ENCODE peak calls at places on chromosomes 6 and 20, in five cellular contexts. L is cardiac muscle cell, P is astrocyte of the cerebellum, G is mucosa of gallbladder, Y is foreskin fibroblast. I is an unnamed sample.

GRCh38 chr6:98335594-98335993 is 498.8 kb upstream of the POU3F2 start:
- DNase-seq in L (no peak), P (no peak), G (no peak), Y (no peak), I (no peak)

GRCh38 chr20:35991142-35991771 is 22.9 kb downstream of the CNBD2 start:
- DNase-seq in L (peak), P (peak), G (peak), Y (peak), I (no peak)

GRCh38 chr20:753897-754635 is 14.2 kb downstream of the SLC52A3 start:
- DNase-seq in L (no peak), P (no peak), G (no peak), Y (no peak), I (no peak)

GRCh38 chr6:169092375-169092774 is 161.3 kb downstream of the THBS2 start:
- DNase-seq in L (no peak), P (no peak), G (no peak), Y (peak), I (no peak)

GRCh38 chr20:58070664-58071499 is 157.6 kb downstream of the ANKRD60 start:
- DNase-seq in L (no peak), P (no peak), G (no peak), Y (no peak), I (no peak)

GRCh38 chr6:73803562-73804221 is 107.7 kb downstream of the CD109 start:
- DNase-seq in L (peak), P (peak), G (no peak), Y (peak), I (no peak)

GRCh38 chr6:53151676-53152075 is 3.0 kb upstream of the GCM1 start:
- DNase-seq in L (no peak), P (no peak), G (no peak), Y (no peak), I (no peak)

GRCh38 chr20:17961600-17961965 is 7.0 kb downstream of the SNX5 start:
- DNase-seq in L (no peak), P (no peak), G (no peak), Y (peak), I (no peak)

GRCh38 chr6:29967379-29968010 is 25.2 kb downstream of the HLA-A start:
- DNase-seq in L (no peak), P (no peak), G (peak), Y (no peak), I (no peak)

GRCh38 chr6:56279346-56280080 is 32.1 kb upstream of the COL21A1 start:
- DNase-seq in L (no peak), P (peak), G (no peak), Y (peak), I (no peak)

GRCh38 chr6:69871107-69871506 is 4.8 kb downstream of the COL19A1 start:
- DNase-seq in L (no peak), P (no peak), G (no peak), Y (no peak), I (no peak)

GRCh38 chr6:113719545-113719944 is 137.6 kb upstream of the MARCKS start:
- DNase-seq in L (no peak), P (no peak), G (no peak), Y (peak), I (no peak)

GRCh38 chr20:38291582-38291918 is 12.4 kb upstream of the BPI start:
- DNase-seq in L (no peak), P (no peak), G (no peak), Y (no peak), I (no peak)

GRCh38 chr6:6834356-6835342 is 246.1 kb downstream of the LY86 start:
- DNase-seq in L (peak), P (no peak), G (no peak), Y (no peak), I (no peak)

GRCh38 chr20:34215711-34216381 is 25.4 kb upstream of the ASIP start:
- DNase-seq in L (peak), P (no peak), G (peak), Y (peak), I (peak)

GRCh38 chr6:27541212-27541931 is 68.5 kb upstream of the ZNF184 start:
- DNase-seq in L (no peak), P (no peak), G (no peak), Y (peak), I (no peak)

GRCh38 chr20:38970302-38970701 is 8.2 kb downstream of the DHX35 start:
- DNase-seq in L (no peak), P (no peak), G (no peak), Y (peak), I (no peak)

GRCh38 chr6:5457983-5458683 is 196.8 kb downstream of the FARS2 start:
- DNase-seq in L (no peak), P (no peak), G (peak), Y (peak), I (peak)

GRCh38 chr20:57560554-57561355 is at the start of gene PCK1:
- DNase-seq in L (no peak), P (no peak), G (peak), Y (no peak), I (no peak)

GRCh38 chr6:36333889-36334288 is 2.8 kb downstream of the BNIP5 start:
- DNase-seq in L (no peak), P (no peak), G (no peak), Y (peak), I (no peak)

GRCh38 chr6:134875367-134875766 is 74.5 kb downstream of the ALDH8A1 start:
- DNase-seq in L (no peak), P (peak), G (no peak), Y (peak), I (no peak)

GRCh38 chr6:46917002-46917401 is 4.7 kb downstream of the ADGRF5 start:
- DNase-seq in L (no peak), P (no peak), G (no peak), Y (no peak), I (no peak)

GRCh38 chr6:167567142-167568033 is 242.5 kb downstream of the TTLL2 start:
- DNase-seq in L (no peak), P (no peak), G (peak), Y (no peak), I (no peak)

GRCh38 chr6:127162808-127163207 is 44.3 kb downstream of the RSPO3 start:
- DNase-seq in L (no peak), P (peak), G (no peak), Y (peak), I (no peak)

GRCh38 chr6:1472643-1473042 is 83.3 kb downstream of the FOXF2 start:
- DNase-seq in L (no peak), P (no peak), G (no peak), Y (no peak), I (no peak)

GRCh38 chr20:40493071-40493470 is 196.0 kb downstream of the MAFB start:
- DNase-seq in L (no peak), P (peak), G (peak), Y (peak), I (no peak)

GRCh38 chr6:7159790-7160525 is 52.2 kb downstream of the RREB1 start:
- DNase-seq in L (no peak), P (no peak), G (no peak), Y (no peak), I (no peak)

GRCh38 chr6:46687619-46688097 is at the start of gene TDRD6:
- DNase-seq in L (no peak), P (no peak), G (no peak), Y (no peak), I (no peak)

GRCh38 chr20:49540232-49540620 is 27.7 kb downstream of the PTGIS start:
- DNase-seq in L (no peak), P (no peak), G (no peak), Y (no peak), I (no peak)

GRCh38 chr20:32326507-32326851 is 31.7 kb upstream of the ASXL1 start:
- DNase-seq in L (no peak), P (no peak), G (no peak), Y (no peak), I (no peak)

GRCh38 chr20:25739615-25740320 is 43.1 kb upstream of the ZNF337 start:
- DNase-seq in L (no peak), P (no peak), G (no peak), Y (peak), I (no peak)

GRCh38 chr20:13082366-13082765 is 73.6 kb downstream of the SPTLC3 start:
- DNase-seq in L (no peak), P (no peak), G (no peak), Y (no peak), I (no peak)

I was measured in breast epithelium.